ENCODE peak calls at places on chromosomes 3 and 15, in ten cellular contexts. T is ACHN, F is Kasumi-1, E is EH, N is uterus, S is M059J, H is OCI-M1, V is AG10803, D is breast epithelium, Z is RKO. O is an unnamed sample.

GRCh38 chr3:151203053-151203420 is at the start of gene GPR171:
- DNase-seq in T (no peak), F (no peak), E (no peak), N (no peak), S (no peak), H (no peak), V (no peak), D (no peak), Z (no peak), O (peak)

GRCh38 chr3:56683122-56683817 is at the start of gene TASOR:
- DNase-seq in T (peak), F (peak), E (peak), N (peak), S (peak), H (peak), V (peak), D (peak), Z (peak), O (peak)

GRCh38 chr3:40333852-40334251 is 24.3 kb downstream of the EIF1B start:
- DNase-seq in T (no peak), F (no peak), E (no peak), N (no peak), S (no peak), H (no peak), V (no peak), D (no peak), Z (no peak), O (no peak)

GRCh38 chr3:130705501-130705900 is 41.1 kb downstream of the PIK3R4 start:
- DNase-seq in T (no peak), F (no peak), E (no peak), N (no peak), S (no peak), H (no peak), V (no peak), D (no peak), Z (no peak), O (no peak)

GRCh38 chr15:90750186-90750585 is 33.0 kb downstream of the BLM start:
- DNase-seq in T (no peak), F (no peak), E (no peak), N (no peak), S (no peak), H (peak), V (no peak), D (no peak), Z (no peak), O (peak)

GRCh38 chr3:190505381-190506003 is 8.4 kb upstream of the IL1RAP start:
- DNase-seq in T (no peak), F (no peak), E (no peak), N (no peak), S (no peak), H (no peak), V (no peak), D (no peak), Z (no peak), O (no peak)

GRCh38 chr15:80246425-80246894 is 5.6 kb downstream of the CTXND1 start:
- DNase-seq in T (no peak), F (no peak), E (no peak), N (no peak), S (peak), H (peak), V (no peak), D (no peak), Z (no peak), O (no peak)

GRCh38 chr15:101540480-101541239 is 51.2 kb upstream of the PCSK6 start:
- DNase-seq in T (no peak), F (no peak), E (no peak), N (no peak), S (peak), H (no peak), V (no peak), D (no peak), Z (no peak), O (no peak)

GRCh38 chr3:111369953-111370352 is 172.0 kb upstream of the CD96 start:
- DNase-seq in T (peak), F (no peak), E (no peak), N (no peak), S (peak), H (peak), V (no peak), D (no peak), Z (peak), O (peak)

GRCh38 chr15:29102911-29103824 is 166.5 kb downstream of the NSMCE3 start:
- DNase-seq in T (no peak), F (no peak), E (peak), N (no peak), S (peak), H (no peak), V (peak), D (no peak), Z (no peak), O (no peak)

GRCh38 chr15:99507732-99508571 is 57.8 kb upstream of the MEF2A start:
- DNase-seq in T (no peak), F (peak), E (no peak), N (peak), S (peak), H (no peak), V (peak), D (no peak), Z (no peak), O (peak)